ENCODE peak calls at places on chromosome 15, in nine cellular contexts. T is H9; Q is D721Med; B is left ventricle myocardium inferior; J is stomach; G is CD4-positive, alpha-beta T cell; I is BJ; F is fibroblast of mammary gland; K is heart right ventricle. L is an unnamed sample.

GRCh38 chr15:62359416-62359815 is 194.3 kb upstream of the C2CD4B start:
- DNase-seq in T (no peak), Q (no peak), B (no peak), J (no peak), G (no peak), I (no peak), F (no peak), K (no peak), L (no peak)

GRCh38 chr15:73897441-73898261 is 24.3 kb downstream of the TBC1D21 start:
- DNase-seq in T (peak), Q (peak), B (peak), J (peak), G (peak), I (peak), F (peak), K (peak), L (peak)

GRCh38 chr15:70017796-70018195 is 79.9 kb downstream of the TLE3 start:
- DNase-seq in T (no peak), Q (no peak), B (no peak), J (no peak), G (no peak), I (no peak), F (no peak), K (no peak), L (no peak)

GRCh38 chr15:85149460-85150129 is 167.9 kb downstream of the PDE8A start:
- DNase-seq in T (no peak), Q (no peak), B (no peak), J (no peak), G (no peak), I (no peak), F (no peak), K (no peak), L (no peak)

GRCh38 chr15:74835312-74835823 is 7.6 kb downstream of the ULK3 start:
- DNase-seq in T (peak), Q (peak), B (peak), J (peak), G (peak), I (no peak), F (peak), K (peak), L (peak)

GRCh38 chr15:70486451-70487379 is 276.6 kb downstream of the UACA start:
- DNase-seq in T (no peak), Q (no peak), B (peak), J (no peak), G (peak), I (no peak), F (peak), K (no peak), L (no peak)

GRCh38 chr15:100245855-100246254 is 95.9 kb downstream of the ADAMTS17 start:
- DNase-seq in T (no peak), Q (no peak), B (no peak), J (no peak), G (no peak), I (no peak), F (no peak), K (no peak), L (no peak)

GRCh38 chr15:60070838-60071493 is 66.9 kb downstream of the FOXB1 start:
- DNase-seq in T (no peak), Q (no peak), B (no peak), J (no peak), G (no peak), I (peak), F (peak), K (no peak), L (no peak)

GRCh38 chr15:59013246-59013645 is 25.8 kb downstream of the RNF111 start:
- DNase-seq in T (no peak), Q (no peak), B (no peak), J (no peak), G (no peak), I (no peak), F (no peak), K (no peak), L (no peak)

GRCh38 chr15:78177447-78177873 is 28.3 kb downstream of the IDH3A start:
- DNase-seq in T (peak), Q (no peak), B (peak), J (peak), G (peak), I (no peak), F (peak), K (peak), L (peak)

GRCh38 chr15:38103564-38103963 is 149.1 kb upstream of the SPRED1 start:
- DNase-seq in T (no peak), Q (no peak), B (no peak), J (no peak), G (no peak), I (no peak), F (no peak), K (no peak), L (no peak)

GRCh38 chr15:85049805-85050204 is 68.1 kb downstream of the PDE8A start:
- DNase-seq in T (no peak), Q (no peak), B (no peak), J (no peak), G (no peak), I (no peak), F (no peak), K (no peak), L (no peak)

GRCh38 chr15:101554115-101554915 is 64.8 kb upstream of the PCSK6 start:
- DNase-seq in T (no peak), Q (no peak), B (no peak), J (no peak), G (no peak), I (no peak), F (no peak), K (no peak), L (no peak)

GRCh38 chr15:82810863-82811421 is 1.5 kb downstream of the WHAMM start:
- DNase-seq in T (no peak), Q (no peak), B (no peak), J (no peak), G (peak), I (no peak), F (no peak), K (no peak), L (no peak)

GRCh38 chr15:60135961-60136360 is 131.8 kb downstream of the FOXB1 start:
- DNase-seq in T (no peak), Q (no peak), B (no peak), J (no peak), G (no peak), I (no peak), F (no peak), K (no peak), L (no peak)

GRCh38 chr15:44811347-44811746 is 75.0 kb downstream of the TRIM69 start:
- DNase-seq in T (no peak), Q (no peak), B (no peak), J (no peak), G (no peak), I (no peak), F (no peak), K (no peak), L (no peak)

GRCh38 chr15:62344806-62345539 is 179.9 kb upstream of the C2CD4B start:
- DNase-seq in T (peak), Q (peak), B (no peak), J (peak), G (peak), I (no peak), F (peak), K (peak), L (peak)

GRCh38 chr15:59191855-59192237 is 14.8 kb upstream of the LDHAL6B start:
- DNase-seq in T (no peak), Q (no peak), B (no peak), J (no peak), G (no peak), I (peak), F (peak), K (no peak), L (peak)

GRCh38 chr15:29040367-29040745 is 154.6 kb downstream of the APBA2 start:
- DNase-seq in T (no peak), Q (no peak), B (no peak), J (no peak), G (no peak), I (no peak), F (no peak), K (no peak), L (no peak)

GRCh38 chr15:71080166-71080565 is 35.1 kb upstream of the THSD4 start:
- DNase-seq in T (no peak), Q (no peak), B (no peak), J (no peak), G (no peak), I (no peak), F (peak), K (no peak), L (no peak)

DNA sequence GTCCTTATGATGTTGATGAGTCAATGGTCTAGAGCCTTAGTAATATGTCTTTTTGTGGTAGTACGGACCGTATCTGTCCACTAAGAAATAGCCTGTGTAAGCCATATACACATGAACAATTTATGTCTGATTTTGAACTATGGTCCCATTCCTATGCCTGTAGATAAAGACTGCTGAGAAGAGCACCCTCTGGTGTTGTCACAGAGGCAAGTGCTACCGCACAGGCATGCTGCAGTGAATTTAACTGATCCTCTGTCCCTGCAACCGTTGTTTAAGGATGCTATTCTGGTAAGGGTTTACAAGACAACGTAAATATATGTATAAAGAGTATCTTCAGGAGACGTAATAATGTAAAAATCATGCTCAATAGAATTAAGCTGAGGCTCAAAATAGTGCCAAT is 170.7 kb downstream of the UBE3A start:
- DNase-seq in T (no peak), Q (no peak), B (no peak), J (no peak), G (no peak), I (no peak), F (no peak), K (no peak), L (no peak)
- TF ChIP-seq CTCF in T (peak), Q (peak), B (peak), J (no peak), G (no peak), I (no peak), F (no peak), K (no peak), L (no peak)

DNA sequence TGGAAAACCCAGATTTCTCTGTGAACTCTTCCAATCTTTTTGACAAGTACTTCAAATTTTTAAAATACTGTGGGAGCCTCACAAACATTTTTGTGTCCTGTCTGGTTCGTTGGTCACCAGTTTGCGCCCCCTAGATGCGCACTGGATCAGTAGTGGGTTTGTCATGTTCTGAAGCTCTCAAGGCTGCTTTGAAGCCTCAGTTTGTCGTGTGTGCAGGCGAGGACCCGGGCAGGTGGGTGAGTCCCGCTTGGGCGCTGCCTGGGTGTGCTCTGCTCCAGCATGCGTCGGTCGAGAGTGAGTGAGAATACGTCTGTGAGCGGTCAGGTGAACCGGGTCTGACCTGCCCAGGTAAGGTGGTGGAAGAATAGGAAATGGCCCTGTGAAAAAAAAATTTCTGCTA is 17.3 kb upstream of the AEN start:
- DNase-seq in T (no peak), Q (no peak), B (no peak), J (no peak), G (no peak), I (no peak), F (no peak), K (no peak), L (no peak)
- TF ChIP-seq CTCF in T (peak), Q (no peak), B (no peak), J (no peak), G (no peak), I (no peak), F (no peak), K (no peak), L (no peak)

GRCh38 chr15:92306662-92307061 is 87.0 kb upstream of the ST8SIA2 start:
- DNase-seq in T (peak), Q (no peak), B (no peak), J (no peak), G (no peak), I (no peak), F (no peak), K (no peak), L (no peak)
- TF ChIP-seq CTCF in T (peak), Q (peak), B (peak), J (no peak), G (no peak), I (no peak), F (no peak), K (peak), L (peak)

DNA sequence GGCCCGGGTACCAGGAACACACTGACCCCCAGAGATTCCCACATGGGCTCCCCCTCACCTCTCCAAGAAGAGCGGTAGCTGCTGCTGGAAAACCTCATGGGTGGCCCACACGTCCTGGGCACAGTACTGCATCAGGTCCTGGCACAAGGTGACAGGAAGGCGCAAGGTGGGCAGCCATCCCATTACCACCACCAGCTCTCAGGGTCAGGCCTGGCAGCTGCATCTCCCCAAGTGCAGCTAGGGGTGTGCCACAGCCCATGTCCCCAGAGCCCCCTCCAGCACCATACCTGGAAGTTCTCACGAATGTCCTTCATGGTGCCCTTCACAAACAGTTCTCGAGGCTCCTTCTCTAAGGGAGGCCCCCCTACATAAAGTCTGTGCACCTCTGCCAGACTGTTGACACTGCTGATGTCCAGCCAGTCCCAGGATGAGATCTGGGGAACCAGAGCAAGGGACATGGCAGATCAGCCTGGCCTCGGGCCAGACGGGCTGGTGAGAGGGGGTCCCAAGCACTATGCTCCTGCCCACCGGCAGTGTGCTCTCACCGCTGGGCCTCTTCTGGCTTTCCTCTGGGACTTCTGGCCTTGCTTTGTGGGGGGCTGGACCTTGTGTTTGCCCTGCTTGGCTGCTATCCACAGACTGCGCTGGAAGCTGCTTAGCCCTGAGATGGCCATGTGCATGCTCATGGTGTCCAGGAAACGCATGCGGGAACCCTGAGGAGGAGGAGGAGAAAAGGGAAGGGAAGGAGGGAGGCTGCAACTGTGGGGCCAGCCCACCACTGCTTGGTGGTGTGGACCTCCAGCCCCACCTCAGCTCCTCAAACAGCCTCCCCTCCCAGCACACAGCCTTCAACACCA is 6.0 kb downstream of the POLG start:
- DNase-seq in T (no peak), Q (no peak), B (no peak), J (no peak), G (no peak), I (no peak), F (no peak), K (no peak), L (no peak)
- TF ChIP-seq CTCF in T (no peak), Q (no peak), B (no peak), J (no peak), G (no peak), I (no peak), F (no peak), K (no peak), L (no peak)

L was measured in Calu3.